ENCODE peak calls at places on chromosomes 12 and 14, in ten cellular contexts. A is astrocyte of the cerebellum, C is fibroblast of lung, I is BE2C, U is prostate gland, N is AG10803, V is OCI-LY7, G is upper lobe of right lung, B is ovary, W is pancreas. Q is an unnamed sample.

GRCh38 chr12:29157486-29157946 is 8.4 kb downstream of the FAR2 start:
- DNase-seq in A (peak; percentile 66), C (no peak), I (no peak), U (no peak), N (peak; percentile 2), V (no peak), G (no peak), B (no peak), W (no peak), Q (peak; percentile 56)

GRCh38 chr14:92122351-92122677 is 545 bp downstream of the CPSF2 start:
- DNase-seq in A (no peak), C (peak; percentile 41), I (peak; percentile 19), U (no peak), N (peak; percentile 26), V (peak; percentile 39), G (no peak), B (no peak), W (no peak), Q (no peak)

GRCh38 chr14:103528512-103529382 is at the start of gene TRMT61A:
- DNase-seq in A (peak; percentile 74), C (peak; percentile 97), I (peak; percentile 92), U (peak; percentile 92), N (peak; percentile 92), V (peak; percentile 84), G (peak; percentile 92), B (peak; percentile 94), W (peak; percentile 94), Q (no peak)

GRCh38 chr14:34212574-34212973 is 249.5 kb downstream of the SPTSSA start:
- DNase-seq in A (no peak), C (no peak), I (no peak), U (no peak), N (no peak), V (no peak), G (no peak), B (no peak), W (no peak), Q (no peak)

GRCh38 chr12:109524466-109525278 is 47.2 kb downstream of the UBE3B start:
- DNase-seq in A (no peak), C (no peak), I (no peak), U (no peak), N (no peak), V (no peak), G (no peak), B (no peak), W (no peak), Q (no peak)

GRCh38 chr14:69845787-69846186 is 33.4 kb upstream of the SMOC1 start:
- DNase-seq in A (no peak), C (no peak), I (no peak), U (no peak), N (no peak), V (no peak), G (no peak), B (no peak), W (no peak), Q (no peak)

GRCh38 chr12:12121022-12121421 is 50.3 kb downstream of the BCL2L14 start:
- DNase-seq in A (no peak), C (no peak), I (no peak), U (no peak), N (no peak), V (no peak), G (no peak), B (no peak), W (no peak), Q (no peak)

GRCh38 chr12:101297661-101298060 is 17.8 kb downstream of the UTP20 start:
- DNase-seq in A (no peak), C (peak; percentile 4), I (no peak), U (no peak), N (peak; percentile 1), V (no peak), G (no peak), B (no peak), W (no peak), Q (no peak)

DNA sequence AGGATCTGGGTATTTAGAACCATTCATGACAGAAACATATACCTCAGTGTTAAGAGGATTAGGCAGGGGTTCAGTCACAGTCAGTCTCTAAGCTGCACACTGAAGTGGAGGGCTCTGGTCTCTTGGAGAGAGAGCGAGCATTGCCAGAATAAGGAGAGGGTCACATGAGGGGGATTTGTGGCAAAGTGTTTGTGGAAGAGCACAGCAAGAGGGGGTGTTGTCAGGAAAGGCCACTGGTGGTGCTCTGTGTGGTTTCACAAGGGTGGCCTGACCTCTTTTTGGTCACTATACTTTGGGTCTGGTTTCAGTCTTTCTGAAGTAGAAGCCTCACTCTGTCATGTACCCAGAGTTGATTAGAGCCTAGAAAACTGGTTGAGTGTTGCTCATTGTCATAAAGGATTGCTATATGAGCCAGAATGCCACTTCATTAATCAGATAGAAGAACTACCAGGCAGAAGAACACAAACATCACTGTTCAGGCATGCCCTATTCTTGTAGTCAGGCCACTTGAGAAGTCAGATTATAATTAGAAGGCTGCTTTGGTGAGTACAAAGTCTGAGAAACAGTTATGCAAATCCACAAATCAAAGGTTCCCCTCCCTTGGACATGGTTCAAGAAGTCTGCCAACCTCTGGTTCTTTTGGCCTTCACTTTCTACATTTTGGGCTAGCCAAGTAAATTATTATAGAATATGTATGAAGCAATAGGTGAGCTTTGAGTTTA is 8.4 kb downstream of the TMEM19 start:
- DNase-seq in A (no peak), C (no peak), I (no peak), U (no peak), N (no peak), V (peak; percentile 89), G (no peak), B (no peak), W (no peak), Q (no peak)
- H3K4me3 ChIP-seq in A (no peak overlapping the region), C (no peak overlapping the region), I (no peak overlapping the region), U (no peak overlapping the region), N (no peak overlapping the region), V (peak overlapping the region; percentile 56), G (no peak overlapping the region), B (no peak overlapping the region), W (no peak overlapping the region), Q (no peak overlapping the region)

GRCh38 chr12:120639771-120640721 is at the start of gene CABP1:
- DNase-seq in A (no peak), C (no peak), I (peak; percentile 66), U (no peak), N (no peak), V (peak; percentile 83), G (no peak), B (no peak), W (peak; percentile 64), Q (no peak)
- TF ChIP-seq CTCF in A (peak; percentile 15), C (no peak), I (peak; percentile 37), U (no peak), N (no peak), V (peak; percentile 71), G (peak; percentile 22), B (no peak), W (no peak), Q (peak; percentile 12)

GRCh38 chr12:123942277-123942653 is 30.4 kb downstream of the CCDC92 start:
- DNase-seq in A (peak; percentile 53), C (peak; percentile 81), I (no peak), U (no peak), N (peak; percentile 93), V (no peak), G (no peak), B (no peak), W (no peak), Q (peak; percentile 92)

GRCh38 chr12:123944696-123945095 is 27.9 kb downstream of the CCDC92 start:
- DNase-seq in A (no peak), C (no peak), I (no peak), U (no peak), N (no peak), V (no peak), G (no peak), B (no peak), W (no peak), Q (no peak)

GRCh38 chr12:123941000-123941399 is 31.6 kb downstream of the CCDC92 start:
- DNase-seq in A (no peak), C (no peak), I (no peak), U (no peak), N (no peak), V (no peak), G (no peak), B (no peak), W (no peak), Q (no peak)

GRCh38 chr12:123941485-123942276 is 30.9 kb downstream of the CCDC92 start:
- DNase-seq in A (no peak), C (peak; percentile 57), I (no peak), U (no peak), N (peak; percentile 6), V (no peak), G (no peak), B (no peak), W (no peak), Q (no peak)

DNA sequence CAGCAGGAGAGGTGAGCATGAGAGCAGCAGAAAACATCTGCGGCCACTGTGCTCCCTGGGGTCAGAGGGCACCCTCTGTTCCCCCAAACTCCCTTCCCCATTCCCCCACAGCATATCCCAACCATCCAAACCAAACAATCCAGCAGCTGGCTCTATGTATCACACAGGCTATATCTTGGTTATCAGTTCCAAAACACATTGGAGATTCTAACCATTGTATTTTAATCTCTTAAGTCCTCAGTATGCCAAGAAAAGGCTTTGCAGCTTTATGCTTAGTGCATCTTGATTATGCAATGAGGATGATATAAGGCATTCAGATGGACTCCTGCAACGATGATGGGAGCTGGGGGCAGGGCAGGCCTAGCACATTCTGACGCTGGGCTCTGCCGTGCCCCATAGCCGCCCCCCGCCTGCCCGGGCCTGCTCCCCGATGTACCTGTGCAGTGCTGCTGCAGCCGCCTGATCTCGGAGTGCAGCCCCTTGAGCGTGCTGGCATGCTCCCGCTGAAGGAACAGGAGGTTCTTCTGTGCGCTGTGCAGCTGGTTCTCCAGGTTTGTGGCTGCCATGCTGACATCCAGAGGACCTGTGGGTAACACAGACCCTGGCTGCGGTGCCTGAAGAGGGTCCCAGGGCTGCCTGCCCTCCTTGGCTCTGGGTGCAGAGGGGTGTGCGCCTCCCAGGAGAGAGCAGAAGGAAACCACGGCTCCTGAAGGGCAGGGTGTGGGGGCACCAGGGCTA is 29.6 kb downstream of the CCDC92 start:
- DNase-seq in A (no peak), C (peak; percentile 45), I (no peak), U (no peak), N (peak; percentile 32), V (no peak), G (no peak), B (no peak), W (no peak), Q (no peak)
- H3K4me3 ChIP-seq in A (no peak overlapping the region), C (no peak overlapping the region), I (no peak overlapping the region), U (no peak overlapping the region), N (no peak overlapping the region), V (no peak overlapping the region), G (no peak overlapping the region), B (no peak overlapping the region), W (no peak overlapping the region), Q (no peak overlapping the region)

GRCh38 chr14:54784657-54785056 is 118.0 kb downstream of the GCH1 start:
- DNase-seq in A (no peak), C (no peak), I (no peak), U (no peak), N (no peak), V (no peak), G (no peak), B (no peak), W (no peak), Q (no peak)

GRCh38 chr14:54781936-54782802 is 120.5 kb downstream of the GCH1 start:
- DNase-seq in A (no peak), C (peak; percentile 24), I (no peak), U (no peak), N (no peak), V (no peak), G (no peak), B (no peak), W (no peak), Q (no peak)

GRCh38 chr14:54783660-54784015 is 119.0 kb downstream of the GCH1 start:
- DNase-seq in A (no peak), C (no peak), I (no peak), U (no peak), N (no peak), V (no peak), G (no peak), B (no peak), W (no peak), Q (no peak)

GRCh38 chr14:54784060-54784459 is 118.6 kb downstream of the GCH1 start:
- DNase-seq in A (no peak), C (no peak), I (no peak), U (no peak), N (no peak), V (no peak), G (no peak), B (no peak), W (no peak), Q (no peak)

DNA sequence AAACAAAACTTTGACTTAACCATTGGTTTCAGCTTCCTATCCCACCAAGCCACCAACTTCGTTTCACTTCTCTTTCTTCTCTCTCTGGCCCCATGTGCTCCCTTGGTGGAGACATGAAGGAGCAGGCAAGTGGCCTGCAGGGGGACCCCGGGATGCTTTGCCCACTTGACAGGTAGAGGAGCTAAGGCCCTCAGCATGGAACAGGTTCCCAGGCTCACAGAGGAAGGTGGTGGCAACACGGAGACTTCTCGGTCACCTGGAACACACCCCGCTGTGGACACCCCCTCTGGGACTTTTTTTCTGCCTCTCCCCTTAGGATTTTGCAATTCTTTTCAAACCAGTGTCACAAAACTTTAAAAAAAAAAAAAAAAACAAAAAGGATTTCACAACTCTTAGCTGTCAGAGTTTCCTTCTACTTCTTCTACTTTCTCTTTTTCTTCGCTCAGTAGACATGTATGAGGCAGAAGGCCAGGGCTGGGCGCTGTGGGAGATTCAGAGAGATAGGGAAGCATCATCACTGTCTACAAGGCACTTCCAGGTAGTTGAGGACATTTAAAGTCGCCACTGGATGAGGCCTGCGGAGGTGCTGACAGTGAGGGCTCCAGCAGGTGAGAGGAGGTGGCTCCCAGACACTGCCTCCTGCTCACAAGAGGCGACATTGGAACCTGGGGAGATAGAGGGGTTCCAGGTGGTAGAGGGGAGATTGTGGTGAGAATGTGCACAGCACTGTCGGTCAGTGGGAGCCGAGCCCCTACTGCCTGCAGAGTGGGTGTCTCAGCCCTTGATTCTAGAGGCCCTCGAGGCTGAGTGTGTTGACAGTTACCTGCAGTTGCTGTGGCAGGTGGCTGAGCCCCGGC is 119.6 kb downstream of the GCH1 start:
- DNase-seq in A (no peak), C (no peak), I (peak; percentile 51), U (no peak), N (no peak), V (peak; percentile 77), G (no peak), B (no peak), W (no peak), Q (no peak)
- TF ChIP-seq CTCF in A (peak; percentile 36), C (peak; percentile 26), I (peak; percentile 57), U (no peak), N (peak; percentile 14), V (peak; percentile 77), G (no peak), B (no peak), W (no peak), Q (no peak)